ENCODE peak calls at places on chromosome X, in eight cellular contexts. One of them, this sample, is unnamed.

GRCh38 chrX:134636859-134637258 is 21.4 kb downstream of the PLAC1 start:
- DNase-seq in osteoblast: no peak
- DNase-seq in AG09309: peak
- DNase-seq in GM06990: no peak
- DNase-seq in Panc1: no peak
- DNase-seq in OCI-LY7: no peak
- DNase-seq in astrocyte: peak
- DNase-seq in fibroblast of the aortic adventitia: peak
- DNase-seq in this sample: no peak

GRCh38 chrX:48540015-48540350 is 469 bp downstream of the TBC1D25 start:
- DNase-seq in osteoblast: no peak
- DNase-seq in AG09309: no peak
- DNase-seq in GM06990: no peak
- DNase-seq in Panc1: no peak
- DNase-seq in OCI-LY7: no peak
- DNase-seq in astrocyte: no peak
- DNase-seq in fibroblast of the aortic adventitia: peak
- DNase-seq in this sample: no peak

GRCh38 chrX:44996282-44996681 is 123.3 kb downstream of the KDM6A start:
- DNase-seq in osteoblast: no peak
- DNase-seq in AG09309: no peak
- DNase-seq in GM06990: peak
- DNase-seq in Panc1: no peak
- DNase-seq in OCI-LY7: no peak
- DNase-seq in astrocyte: no peak
- DNase-seq in fibroblast of the aortic adventitia: no peak
- DNase-seq in this sample: no peak

GRCh38 chrX:129876734-129877395 is 29.1 kb upstream of the UTP14A start:
- DNase-seq in osteoblast: no peak
- DNase-seq in AG09309: no peak
- DNase-seq in GM06990: no peak
- DNase-seq in Panc1: no peak
- DNase-seq in OCI-LY7: no peak
- DNase-seq in astrocyte: peak
- DNase-seq in fibroblast of the aortic adventitia: peak
- DNase-seq in this sample: peak

GRCh38 chrX:138710866-138711331 is 618 bp downstream of the FGF13 start:
- DNase-seq in osteoblast: no peak
- DNase-seq in AG09309: no peak
- DNase-seq in GM06990: no peak
- DNase-seq in Panc1: no peak
- DNase-seq in OCI-LY7: no peak
- DNase-seq in astrocyte: no peak
- DNase-seq in fibroblast of the aortic adventitia: no peak
- DNase-seq in this sample: no peak

GRCh38 chrX:46865281-46865680 is 28.4 kb downstream of the RP2 start:
- DNase-seq in osteoblast: no peak
- DNase-seq in AG09309: no peak
- DNase-seq in GM06990: no peak
- DNase-seq in Panc1: peak
- DNase-seq in OCI-LY7: no peak
- DNase-seq in astrocyte: peak
- DNase-seq in fibroblast of the aortic adventitia: peak
- DNase-seq in this sample: peak

GRCh38 chrX:138775501-138775900 is 64.0 kb upstream of the FGF13 start:
- DNase-seq in osteoblast: peak
- DNase-seq in AG09309: no peak
- DNase-seq in GM06990: no peak
- DNase-seq in Panc1: no peak
- DNase-seq in OCI-LY7: peak
- DNase-seq in astrocyte: peak
- DNase-seq in fibroblast of the aortic adventitia: peak
- DNase-seq in this sample: no peak

GRCh38 chrX:50801135-50801534 is 12.9 kb downstream of the SHROOM4 start:
- DNase-seq in osteoblast: no peak
- DNase-seq in AG09309: no peak
- DNase-seq in GM06990: no peak
- DNase-seq in Panc1: no peak
- DNase-seq in OCI-LY7: no peak
- DNase-seq in astrocyte: no peak
- DNase-seq in fibroblast of the aortic adventitia: no peak
- DNase-seq in this sample: no peak

GRCh38 chrX:148203531-148203930 is 222.4 kb downstream of the FMR1NB start:
- DNase-seq in osteoblast: no peak
- DNase-seq in AG09309: no peak
- DNase-seq in GM06990: no peak
- DNase-seq in Panc1: no peak
- DNase-seq in OCI-LY7: no peak
- DNase-seq in astrocyte: no peak
- DNase-seq in fibroblast of the aortic adventitia: no peak
- DNase-seq in this sample: no peak

GRCh38 chrX:63613531-63614028 is 171.4 kb downstream of the ARHGEF9 start:
- DNase-seq in osteoblast: no peak
- DNase-seq in AG09309: no peak
- DNase-seq in GM06990: no peak
- DNase-seq in Panc1: no peak
- DNase-seq in OCI-LY7: no peak
- DNase-seq in astrocyte: no peak
- DNase-seq in fibroblast of the aortic adventitia: no peak
- DNase-seq in this sample: no peak

GRCh38 chrX:153662266-153662665 is 11.3 kb downstream of the PNCK start:
- DNase-seq in osteoblast: peak
- DNase-seq in AG09309: no peak
- DNase-seq in GM06990: no peak
- DNase-seq in Panc1: no peak
- DNase-seq in OCI-LY7: peak
- DNase-seq in astrocyte: no peak
- DNase-seq in fibroblast of the aortic adventitia: peak
- DNase-seq in this sample: no peak

GRCh38 chrX:134013092-134013497 is 27.7 kb upstream of the GPC3 start:
- DNase-seq in osteoblast: no peak
- DNase-seq in AG09309: no peak
- DNase-seq in GM06990: no peak
- DNase-seq in Panc1: no peak
- DNase-seq in OCI-LY7: no peak
- DNase-seq in astrocyte: no peak
- DNase-seq in fibroblast of the aortic adventitia: peak
- DNase-seq in this sample: no peak

GRCh38 chrX:41095174-41095573 is 9.9 kb downstream of the USP9X start:
- DNase-seq in osteoblast: no peak
- DNase-seq in AG09309: no peak
- DNase-seq in GM06990: no peak
- DNase-seq in Panc1: no peak
- DNase-seq in OCI-LY7: no peak
- DNase-seq in astrocyte: no peak
- DNase-seq in fibroblast of the aortic adventitia: no peak
- DNase-seq in this sample: no peak

GRCh38 chrX:120769576-120770341 is 105.9 kb downstream of the CT47B1 start:
- DNase-seq in osteoblast: no peak
- DNase-seq in AG09309: peak
- DNase-seq in GM06990: peak
- DNase-seq in Panc1: peak
- DNase-seq in OCI-LY7: peak
- DNase-seq in astrocyte: peak
- DNase-seq in fibroblast of the aortic adventitia: peak
- DNase-seq in this sample: no peak
- TF ChIP-seq CTCF in osteoblast: peak
- TF ChIP-seq CTCF in AG09309: peak
- TF ChIP-seq CTCF in GM06990: peak
- TF ChIP-seq CTCF in Panc1: peak
- TF ChIP-seq CTCF in OCI-LY7: peak
- TF ChIP-seq CTCF in astrocyte: no peak
- TF ChIP-seq CTCF in fibroblast of the aortic adventitia: peak
- TF ChIP-seq CTCF in this sample: peak

DNA sequence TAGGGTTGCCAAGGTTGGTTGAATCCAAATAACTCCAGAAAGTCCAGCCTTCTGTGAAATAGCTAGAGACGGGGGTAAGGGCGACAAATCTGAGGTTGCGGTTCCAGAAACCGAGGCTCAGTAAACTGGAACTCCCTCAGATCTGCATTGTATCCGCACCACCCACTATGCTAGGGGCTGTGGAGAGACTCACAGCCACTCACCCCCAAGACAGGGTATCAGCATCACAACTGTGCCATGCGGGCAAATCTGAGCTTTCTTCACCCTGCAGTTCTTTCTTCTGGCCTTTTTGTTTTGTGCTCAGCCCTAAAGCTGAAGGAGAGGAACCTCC is 581 bp downstream of the CA5B start:
- DNase-seq in osteoblast: no peak
- DNase-seq in AG09309: no peak
- DNase-seq in GM06990: no peak
- DNase-seq in Panc1: no peak
- DNase-seq in OCI-LY7: peak
- DNase-seq in astrocyte: no peak
- DNase-seq in fibroblast of the aortic adventitia: no peak
- DNase-seq in this sample: no peak
- H3K4me3 ChIP-seq in osteoblast: peak
- H3K4me3 ChIP-seq in AG09309: peak
- H3K4me3 ChIP-seq in GM06990: peak
- H3K4me3 ChIP-seq in Panc1: peak
- H3K4me3 ChIP-seq in OCI-LY7: peak
- H3K4me3 ChIP-seq in astrocyte: peak
- H3K4me3 ChIP-seq in fibroblast of the aortic adventitia: peak
- H3K4me3 ChIP-seq in this sample: peak

GRCh38 chrX:69158166-69159040 is 6.8 kb downstream of the PJA1 start:
- DNase-seq in osteoblast: no peak
- DNase-seq in AG09309: no peak
- DNase-seq in GM06990: peak
- DNase-seq in Panc1: peak
- DNase-seq in OCI-LY7: peak
- DNase-seq in astrocyte: peak
- DNase-seq in fibroblast of the aortic adventitia: peak
- DNase-seq in this sample: peak
- TF ChIP-seq CTCF in osteoblast: peak
- TF ChIP-seq CTCF in AG09309: peak
- TF ChIP-seq CTCF in GM06990: peak
- TF ChIP-seq CTCF in Panc1: peak
- TF ChIP-seq CTCF in OCI-LY7: peak
- TF ChIP-seq CTCF in astrocyte: peak
- TF ChIP-seq CTCF in fibroblast of the aortic adventitia: peak
- TF ChIP-seq CTCF in this sample: peak

DNA sequence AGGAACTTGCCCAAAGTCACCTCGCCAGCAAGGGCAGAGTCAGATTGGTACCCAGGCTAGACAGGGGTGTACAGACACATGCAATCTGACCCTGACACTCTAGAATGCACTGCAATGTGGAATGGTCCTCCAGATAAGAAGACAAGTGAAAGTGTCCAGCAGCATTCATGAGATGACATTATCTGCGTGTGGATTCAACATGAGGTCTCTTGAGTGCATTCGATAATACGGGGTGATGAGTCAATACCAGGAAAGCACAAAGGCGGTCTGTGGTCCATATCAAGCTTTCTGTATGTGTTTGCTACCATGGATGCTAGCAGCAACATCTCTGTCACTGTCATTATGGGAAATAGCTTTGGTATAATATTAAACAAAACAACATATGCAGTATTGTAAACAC is 6.8 kb upstream of the XAGE3 start:
- DNase-seq in osteoblast: no peak
- DNase-seq in AG09309: no peak
- DNase-seq in GM06990: no peak
- DNase-seq in Panc1: no peak
- DNase-seq in OCI-LY7: no peak
- DNase-seq in astrocyte: no peak
- DNase-seq in fibroblast of the aortic adventitia: no peak
- DNase-seq in this sample: no peak
- H3K4me3 ChIP-seq in osteoblast: no peak
- H3K4me3 ChIP-seq in AG09309: no peak
- H3K4me3 ChIP-seq in GM06990: no peak
- H3K4me3 ChIP-seq in Panc1: no peak
- H3K4me3 ChIP-seq in OCI-LY7: no peak
- H3K4me3 ChIP-seq in astrocyte: no peak
- H3K4me3 ChIP-seq in fibroblast of the aortic adventitia: no peak
- H3K4me3 ChIP-seq in this sample: no peak

GRCh38 chrX:68257015-68257414 is 176.3 kb downstream of the OPHN1 start:
- DNase-seq in osteoblast: no peak
- DNase-seq in AG09309: no peak
- DNase-seq in GM06990: no peak
- DNase-seq in Panc1: no peak
- DNase-seq in OCI-LY7: no peak
- DNase-seq in astrocyte: no peak
- DNase-seq in fibroblast of the aortic adventitia: no peak
- DNase-seq in this sample: no peak

DNA sequence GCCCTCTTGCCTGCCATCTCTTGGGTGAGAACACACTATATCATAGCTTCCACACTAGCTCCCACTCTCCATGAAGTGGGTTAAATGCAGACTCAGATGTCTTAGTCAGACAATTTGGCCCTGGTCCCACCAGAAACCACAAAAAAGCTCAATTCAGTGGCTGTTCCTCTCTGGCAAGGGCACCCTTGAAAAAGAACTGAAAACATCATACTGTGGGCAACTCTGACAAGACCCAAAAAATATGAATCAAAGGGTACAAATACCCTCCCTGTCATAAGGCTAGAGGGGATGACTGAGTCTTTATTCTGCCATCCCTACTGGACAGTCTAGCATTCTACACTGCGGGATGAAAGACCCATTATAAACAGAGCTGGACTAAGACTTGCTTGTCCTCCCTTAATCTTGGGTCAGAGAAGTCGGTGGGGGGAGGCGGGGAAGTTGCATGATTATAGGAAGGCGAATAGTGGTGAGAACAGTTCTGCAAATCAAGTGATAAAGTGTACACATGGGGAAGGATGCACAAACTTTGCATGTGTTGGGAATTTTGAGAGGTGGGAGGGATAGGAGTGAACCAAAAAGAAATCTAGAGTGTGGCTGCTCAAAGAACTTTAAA is 172.1 kb downstream of the OPHN1 start:
- DNase-seq in osteoblast: no peak
- DNase-seq in AG09309: no peak
- DNase-seq in GM06990: no peak
- DNase-seq in Panc1: no peak
- DNase-seq in OCI-LY7: no peak
- DNase-seq in astrocyte: peak
- DNase-seq in fibroblast of the aortic adventitia: peak
- DNase-seq in this sample: no peak
- TF ChIP-seq CTCF in osteoblast: no peak
- TF ChIP-seq CTCF in AG09309: no peak
- TF ChIP-seq CTCF in GM06990: no peak
- TF ChIP-seq CTCF in Panc1: no peak
- TF ChIP-seq CTCF in OCI-LY7: no peak
- TF ChIP-seq CTCF in astrocyte: no peak
- TF ChIP-seq CTCF in fibroblast of the aortic adventitia: no peak
- TF ChIP-seq CTCF in this sample: no peak

DNA sequence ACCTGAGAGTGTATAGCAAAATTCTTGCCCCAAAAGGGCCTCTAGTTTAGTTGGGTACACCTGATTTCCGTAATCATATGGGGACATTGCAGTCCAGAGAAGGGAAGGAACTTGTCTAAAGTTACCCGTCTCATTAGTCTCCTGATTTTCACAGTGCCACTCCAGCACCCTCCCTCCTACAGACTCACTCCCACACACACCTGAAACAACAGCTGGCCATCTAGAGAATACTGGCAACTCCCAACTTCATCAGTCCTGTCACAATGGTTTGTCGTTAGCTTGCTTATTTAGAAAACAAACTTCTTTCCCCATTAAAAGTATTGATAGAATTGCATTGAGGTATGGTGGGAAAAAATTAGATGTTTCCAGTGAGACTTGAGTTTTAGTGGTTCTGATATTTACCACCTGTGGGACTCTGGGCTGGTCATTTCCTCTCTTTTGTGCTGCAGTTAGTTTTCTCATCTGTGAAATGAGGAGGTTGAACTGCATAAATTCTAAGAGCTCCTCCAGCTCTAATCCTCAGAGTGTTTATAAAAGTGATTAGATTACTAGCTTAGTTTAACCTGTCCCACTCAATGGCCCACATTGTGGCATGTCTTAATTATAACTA is 1.7 kb downstream of the IL13RA1 start:
- DNase-seq in osteoblast: no peak
- DNase-seq in AG09309: no peak
- DNase-seq in GM06990: no peak
- DNase-seq in Panc1: no peak
- DNase-seq in OCI-LY7: no peak
- DNase-seq in astrocyte: no peak
- DNase-seq in fibroblast of the aortic adventitia: no peak
- DNase-seq in this sample: no peak
- H3K4me3 ChIP-seq in osteoblast: no peak
- H3K4me3 ChIP-seq in AG09309: no peak
- H3K4me3 ChIP-seq in GM06990: no peak
- H3K4me3 ChIP-seq in Panc1: peak
- H3K4me3 ChIP-seq in OCI-LY7: no peak
- H3K4me3 ChIP-seq in astrocyte: no peak
- H3K4me3 ChIP-seq in fibroblast of the aortic adventitia: peak
- H3K4me3 ChIP-seq in this sample: no peak

This sample was measured in retinal pigment epithelial cell.